ENCODE peak calls at places on chromosomes 11 and 22, in six cellular contexts. I is Caki2, T is NT2/D1, M is IMR-90, N is mucosa of descending colon, R is AG08396. C is an unnamed sample.

GRCh38 chr11:95660038-95660437 is 129.5 kb downstream of the FAM76B start:
- DNase-seq in N (no peak), I (no peak), R (no peak), M (no peak), T (no peak), C (no peak)

GRCh38 chr11:469684-470667 is 19.9 kb downstream of the PTDSS2 start:
- DNase-seq in M (peak; percentile 81), R (peak; percentile 94), I (no peak), T (no peak), N (no peak), C (peak; percentile 44)

GRCh38 chr22:50184004-50184461 is 1.7 kb upstream of the TRABD start:
- DNase-seq in M (peak; percentile 48), N (peak; percentile 78), R (peak; percentile 76), T (no peak), I (no peak), C (peak; percentile 59)

GRCh38 chr11:27451528-27451927 is 21.1 kb downstream of the LGR4 start:
- DNase-seq in N (no peak), T (no peak), M (no peak), R (no peak), I (no peak), C (no peak)

GRCh38 chr22:29032584-29032983 is 29.0 kb downstream of the C22orf31 start:
- DNase-seq in M (peak; percentile 27), N (no peak), T (no peak), I (peak; percentile 77), R (peak; percentile 22), C (no peak)

GRCh38 chr22:36068776-36069344 is 40.2 kb upstream of the RBFOX2 start:
- DNase-seq in I (no peak), M (peak; percentile 29), T (no peak), N (no peak), R (no peak), C (no peak)

GRCh38 chr11:72080326-72081183 is at the start of the genes LRRC51 and NUMA1:
- DNase-seq in N (peak; percentile 100), I (peak; percentile 99), R (peak; percentile 93), T (peak; percentile 100), M (peak; percentile 100), C (peak; percentile 87)

GRCh38 chr11:122173587-122173986 is 57.6 kb upstream of the BLID start:
- DNase-seq in T (no peak), R (no peak), N (no peak), M (no peak), I (no peak), C (no peak)

GRCh38 chr22:26573026-26573662 is 16.8 kb downstream of the TPST2 start:
- DNase-seq in T (no peak), R (no peak), I (no peak), N (peak; percentile 69), M (peak; percentile 48), C (no peak)

GRCh38 chr11:68659158-68659921 is 25.0 kb upstream of the GAL start:
- DNase-seq in I (no peak), N (no peak), R (peak; percentile 94), M (peak; percentile 97), T (no peak), C (peak; percentile 95)

GRCh38 chr22:22843848-22844247 is 43.8 kb upstream of the IGLL5 start:
- DNase-seq in I (no peak), T (no peak), M (no peak), N (no peak), R (no peak), C (no peak)

GRCh38 chr22:25360411-25360810 is 141.0 kb downstream of the CRYBB2 start:
- DNase-seq in N (no peak), I (no peak), R (no peak), T (no peak), M (no peak), C (no peak)

GRCh38 chr22:41526802-41527799 is 17.2 kb downstream of the POLR3H start:
- DNase-seq in R (peak; percentile 61), M (peak; percentile 25), N (no peak), T (no peak), I (no peak), C (no peak)

GRCh38 chr11:31822604-31823371 is 11.7 kb upstream of the PAX6 start:
- DNase-seq in M (no peak), T (no peak), R (no peak), I (no peak), N (no peak), C (no peak)

GRCh38 chr11:87036756-87037449 is 831 bp upstream of the TMEM135 start:
- DNase-seq in M (no peak), I (no peak), T (peak; percentile 16), N (no peak), R (no peak), C (no peak)

GRCh38 chr11:66566221-66566620 is 2.2 kb downstream of the CTSF start:
- DNase-seq in N (no peak), T (no peak), M (no peak), R (no peak), I (no peak), C (no peak)

GRCh38 chr22:46691571-46691970 is 46.5 kb downstream of the CERK start:
- DNase-seq in I (no peak), M (no peak), R (no peak), N (peak; percentile 17), T (no peak), C (no peak)

GRCh38 chr11:75668508-75669297 is at the start of gene MAP6:
- DNase-seq in N (no peak), R (peak; percentile 36), M (no peak), T (peak; percentile 33), I (no peak), C (no peak)

GRCh38 chr11:122189259-122189658 is 73.2 kb upstream of the BLID start:
- DNase-seq in M (peak; percentile 98), R (peak; percentile 47), I (peak; percentile 63), T (no peak), N (no peak), C (no peak)

GRCh38 chr11:27373856-27374602 is 11.0 kb upstream of the CCDC34 start:
- DNase-seq in N (no peak), M (no peak), T (no peak), R (no peak), I (no peak), C (no peak)

GRCh38 chr11:15189189-15189588 is 74.5 kb downstream of the INSC start:
- DNase-seq in M (no peak), I (no peak), T (no peak), R (no peak), N (no peak), C (no peak)

GRCh38 chr11:128422576-128423370 is 164.6 kb downstream of the ETS1 start:
- DNase-seq in M (no peak), N (peak; percentile 69), I (no peak), R (no peak), T (no peak), C (no peak)

GRCh38 chr11:64268687-64269379 is 15.6 kb downstream of the BAD start:
- DNase-seq in N (peak; percentile 87), M (peak; percentile 48), I (peak; percentile 50), R (no peak), T (no peak), C (no peak)

GRCh38 chr22:36546092-36546804 is 17.3 kb upstream of the EIF3D start:
- DNase-seq in T (peak; percentile 42), R (peak; percentile 61), M (peak; percentile 62), I (peak; percentile 61), N (no peak), C (no peak)

GRCh38 chr11:125494987-125495725 is 909 bp downstream of the FEZ1 start:
- DNase-seq in T (no peak), I (peak; percentile 10), N (peak; percentile 49), R (peak; percentile 73), M (peak; percentile 31), C (no peak)

GRCh38 chr11:47572715-47573255 is 6.0 kb downstream of the KBTBD4 start:
- DNase-seq in R (no peak), T (no peak), N (no peak), I (no peak), M (no peak), C (no peak)

GRCh38 chr11:79727221-79727620 is 286.4 kb upstream of the TENM4 start:
- DNase-seq in T (no peak), N (no peak), I (no peak), R (no peak), M (no peak), C (no peak)

GRCh38 chr11:10692716-10693115 is 839 bp downstream of the IRAG1 start:
- DNase-seq in M (no peak), T (no peak), I (no peak), N (no peak), R (no peak), C (no peak)

GRCh38 chr11:79950741-79951140 is 509.9 kb upstream of the TENM4 start:
- DNase-seq in I (no peak), M (no peak), N (no peak), T (no peak), R (no peak), C (no peak)

GRCh38 chr22:35329114-35329847 is 29.6 kb downstream of the TOM1 start:
- DNase-seq in N (no peak), M (no peak), R (no peak), I (no peak), T (no peak), C (no peak)

GRCh38 chr22:42418811-42419243 is 13.4 kb downstream of the NFAM1 start:
- DNase-seq in I (no peak), M (no peak), T (no peak), R (no peak), N (no peak), C (no peak)

GRCh38 chr11:33867996-33868645 is 23.8 kb downstream of the LMO2 start:
- DNase-seq in N (no peak), M (no peak), R (no peak), T (no peak), I (no peak), C (no peak)